ENCODE peak calls at places on chromosomes 13 and 19, in five cellular contexts. H, O, X, Z and B are unnamed samples.

GRCh38 chr13:98232456-98232855 is 55.4 kb upstream of the RNF113B start:
- DNase-seq in H (no peak), O (no peak), X (no peak), Z (no peak), B (no peak)

GRCh38 chr13:32323912-32324311 is 8.6 kb downstream of the BRCA2 start:
- DNase-seq in H (no peak), O (no peak), X (no peak), Z (no peak), B (no peak)

GRCh38 chr13:21075303-21076264 is 14.2 kb upstream of the LATS2 start:
- DNase-seq in H (no peak), O (peak), X (peak), Z (no peak), B (peak)

GRCh38 chr13:47955836-47956235 is 45.2 kb downstream of the SUCLA2 start:
- DNase-seq in H (no peak), O (no peak), X (no peak), Z (no peak), B (no peak)

GRCh38 chr13:95643814-95644598 is 500 bp downstream of the DZIP1 start:
- DNase-seq in H (no peak), O (peak), X (peak), Z (no peak), B (no peak)

GRCh38 chr19:3851254-3852176 is 17.3 kb downstream of the ZFR2 start:
- DNase-seq in H (no peak), O (no peak), X (no peak), Z (no peak), B (no peak)

GRCh38 chr19:18975864-18976263 is 34.8 kb upstream of the HOMER3 start:
- DNase-seq in H (no peak), O (no peak), X (no peak), Z (no peak), B (no peak)

GRCh38 chr19:401836-402535 is 7.0 kb downstream of the C2CD4C start:
- DNase-seq in H (peak), O (no peak), X (no peak), Z (no peak), B (peak)

GRCh38 chr19:15216363-15216762 is 15.6 kb upstream of the NOTCH3 start:
- DNase-seq in H (no peak), O (no peak), X (no peak), Z (no peak), B (no peak)

GRCh38 chr13:100986571-100986970 is 312.0 kb upstream of the TMTC4 start:
- DNase-seq in H (no peak), O (no peak), X (no peak), Z (no peak), B (no peak)

GRCh38 chr13:80082396-80083096 is 258.4 kb downstream of the SPRY2 start:
- DNase-seq in H (no peak), O (no peak), X (no peak), Z (no peak), B (no peak)

GRCh38 chr13:98098511-98098910 is 44.4 kb upstream of the FARP1 start:
- DNase-seq in H (no peak), O (no peak), X (no peak), Z (no peak), B (no peak)

GRCh38 chr13:106121173-106121754 is 414.2 kb downstream of the EFNB2 start:
- DNase-seq in H (no peak), O (no peak), X (no peak), Z (no peak), B (no peak)

GRCh38 chr19:6059996-6060599 is 50.2 kb downstream of the RFX2 start:
- DNase-seq in H (no peak), O (no peak), X (peak), Z (no peak), B (no peak)

GRCh38 chr19:30437869-30438268 is 65.7 kb downstream of the ZNF536 start:
- DNase-seq in H (no peak), O (peak), X (no peak), Z (no peak), B (no peak)

GRCh38 chr13:36848228-36848982 is 29.4 kb downstream of the RFXAP start:
- DNase-seq in H (no peak), O (peak), X (no peak), Z (no peak), B (no peak)

GRCh38 chr13:109836629-109837607 is 50.5 kb upstream of the IRS2 start:
- DNase-seq in H (peak), O (no peak), X (no peak), Z (no peak), B (no peak)

GRCh38 chr19:40411958-40412499 is 1.1 kb downstream of the PRX start:
- DNase-seq in H (no peak), O (peak), X (no peak), Z (no peak), B (no peak)

GRCh38 chr19:4844348-4845179 is 13.1 kb upstream of the TICAM1 start:
- DNase-seq in H (no peak), O (no peak), X (peak), Z (no peak), B (no peak)

GRCh38 chr19:43731346-43731745 is 15.5 kb downstream of the IRGC start:
- DNase-seq in H (no peak), O (no peak), X (no peak), Z (no peak), B (no peak)

GRCh38 chr13:76600086-76600485 is 286.1 kb downstream of the KCTD12 start:
- DNase-seq in H (no peak), O (no peak), X (no peak), Z (no peak), B (no peak)

GRCh38 chr13:113849546-113849945 is 14.3 kb downstream of the GAS6 start:
- DNase-seq in H (no peak), O (no peak), X (no peak), Z (no peak), B (no peak)

GRCh38 chr19:7263521-7263920 is 30.7 kb downstream of the INSR start:
- DNase-seq in H (no peak), O (no peak), X (no peak), Z (no peak), B (no peak)

GRCh38 chr13:112688560-112689497 is 1.0 kb upstream of the ATP11A start:
- DNase-seq in H (peak), O (peak), X (no peak), Z (no peak), B (no peak)

GRCh38 chr13:27536361-27537101 is 83.8 kb downstream of the LNX2 start:
- DNase-seq in H (no peak), O (no peak), X (no peak), Z (no peak), B (no peak)

GRCh38 chr13:101307181-101307701 is 109.1 kb downstream of the NALCN start:
- DNase-seq in H (no peak), O (no peak), X (no peak), Z (no peak), B (peak)

GRCh38 chr13:21076265-21076653 is 14.9 kb upstream of the LATS2 start:
- DNase-seq in H (no peak), O (peak), X (no peak), Z (no peak), B (no peak)

GRCh38 chr19:17332677-17333581 is 1.7 kb downstream of the ANO8 start:
- DNase-seq in H (no peak), O (peak), X (no peak), Z (no peak), B (no peak)

GRCh38 chr13:110503037-110503901 is 58.3 kb downstream of the RAB20 start:
- DNase-seq in H (no peak), O (no peak), X (no peak), Z (no peak), B (no peak)

GRCh38 chr13:92719868-92720267 is 506.7 kb upstream of the GPC6 start:
- DNase-seq in H (no peak), O (peak), X (no peak), Z (no peak), B (no peak)

GRCh38 chr13:77478645-77478997 is 56.9 kb upstream of the SCEL start:
- DNase-seq in H (no peak), O (no peak), X (no peak), Z (no peak), B (no peak)

GRCh38 chr19:7455600-7456296 is 33.1 kb downstream of the PEX11G start:
- DNase-seq in H (no peak), O (no peak), X (no peak), Z (no peak), B (no peak)

GRCh38 chr13:60881507-60881906 is 484.5 kb downstream of the TDRD3 start:
- DNase-seq in H (no peak), O (no peak), X (no peak), Z (no peak), B (no peak)
- H3K4me3 ChIP-seq in H (no peak), O (no peak), X (no peak), Z (no peak), B (no peak)

DNA sequence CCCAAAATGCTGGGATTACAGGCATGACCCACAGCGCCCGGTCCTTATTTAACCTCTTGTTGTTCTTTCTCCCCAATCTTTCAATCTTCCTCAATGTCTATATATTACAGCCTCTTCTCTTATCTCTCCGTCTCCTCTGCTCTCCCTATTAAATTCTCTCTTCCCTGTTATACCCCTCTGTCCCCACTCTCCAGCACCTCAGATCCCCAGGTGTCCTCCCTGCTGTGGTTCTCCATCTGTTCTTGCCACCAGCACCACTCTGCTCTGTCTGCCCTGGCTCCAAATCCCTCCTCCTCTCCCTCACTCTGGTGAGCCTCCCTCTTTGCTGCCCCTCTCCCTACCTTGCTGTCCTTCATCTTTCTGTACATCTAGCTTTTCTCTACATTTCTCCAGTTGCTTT is 1.1 kb downstream of the ZNF600 start:
- DNase-seq in H (no peak), O (no peak), X (no peak), Z (no peak), B (no peak)
- H3K4me3 ChIP-seq in H (no peak), O (peak), X (no peak), Z (peak), B (peak)

DNA sequence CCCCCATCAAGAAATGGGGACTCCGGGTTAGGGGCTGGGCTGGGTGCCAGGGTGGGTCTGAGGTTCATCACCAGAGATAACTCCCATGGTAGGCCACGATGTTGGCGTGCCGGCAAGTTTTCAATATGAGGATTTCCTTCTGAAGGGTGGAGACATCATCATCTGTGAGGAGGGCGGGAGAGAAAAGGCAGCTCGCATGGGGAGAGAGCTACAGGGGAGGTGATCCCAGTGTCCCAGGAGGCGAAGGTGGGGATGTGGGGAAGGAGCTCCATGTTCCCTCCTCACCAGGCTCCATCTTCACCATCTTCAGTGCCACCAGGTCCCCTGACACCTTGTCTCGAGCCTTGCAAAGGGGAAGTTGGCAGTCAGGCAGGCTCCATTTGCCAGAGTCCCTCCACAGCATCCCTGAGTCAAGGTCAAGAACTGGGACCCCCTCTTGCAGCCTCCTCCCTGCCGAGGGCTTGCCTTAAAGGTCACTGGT is 430 bp downstream of the MAP4K1 start:
- DNase-seq in H (no peak), O (no peak), X (no peak), Z (no peak), B (no peak)
- H3K4me3 ChIP-seq in H (no peak), O (no peak), X (no peak), Z (peak), B (no peak)

GRCh38 chr19:2636897-2637683 is 65.4 kb downstream of the GNG7 start:
- DNase-seq in H (peak), O (peak), X (peak), Z (no peak), B (no peak)
- H3K4me3 ChIP-seq in H (no peak), O (no peak), X (no peak), Z (no peak), B (no peak)

GRCh38 chr19:13461536-13461935 is 44.7 kb downstream of the CACNA1A start:
- DNase-seq in H (no peak), O (peak), X (no peak), Z (no peak), B (no peak)

GRCh38 chr19:13460045-13460444 is 46.2 kb downstream of the CACNA1A start:
- DNase-seq in H (no peak), O (peak), X (no peak), Z (no peak), B (no peak)

GRCh38 chr19:13463296-13463695 is 43.0 kb downstream of the CACNA1A start:
- DNase-seq in H (no peak), O (peak), X (no peak), Z (no peak), B (no peak)

DNA sequence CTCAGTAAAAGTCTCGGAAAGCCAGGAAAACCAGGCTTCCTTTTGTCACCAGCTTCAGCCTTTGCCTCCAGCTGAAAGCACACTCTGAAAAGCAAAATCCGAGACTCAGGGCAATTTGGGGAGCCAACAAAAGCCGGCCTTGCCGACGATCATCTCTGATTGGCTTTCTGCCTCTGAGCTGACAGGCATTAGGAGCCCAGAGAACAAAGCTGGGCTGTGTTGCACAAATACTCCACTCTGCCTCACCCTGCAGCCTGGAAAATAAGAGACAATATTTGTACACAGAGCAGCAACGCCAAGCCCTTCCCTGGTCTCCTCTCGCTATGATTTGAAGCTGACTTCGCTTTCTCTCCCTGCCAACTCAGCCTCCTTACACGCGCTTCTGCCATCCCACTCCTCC is 46.9 kb downstream of the CACNA1A start:
- DNase-seq in H (no peak), O (peak), X (no peak), Z (no peak), B (no peak)
- H3K4me3 ChIP-seq in H (no peak), O (no peak), X (no peak), Z (no peak), B (no peak)

DNA sequence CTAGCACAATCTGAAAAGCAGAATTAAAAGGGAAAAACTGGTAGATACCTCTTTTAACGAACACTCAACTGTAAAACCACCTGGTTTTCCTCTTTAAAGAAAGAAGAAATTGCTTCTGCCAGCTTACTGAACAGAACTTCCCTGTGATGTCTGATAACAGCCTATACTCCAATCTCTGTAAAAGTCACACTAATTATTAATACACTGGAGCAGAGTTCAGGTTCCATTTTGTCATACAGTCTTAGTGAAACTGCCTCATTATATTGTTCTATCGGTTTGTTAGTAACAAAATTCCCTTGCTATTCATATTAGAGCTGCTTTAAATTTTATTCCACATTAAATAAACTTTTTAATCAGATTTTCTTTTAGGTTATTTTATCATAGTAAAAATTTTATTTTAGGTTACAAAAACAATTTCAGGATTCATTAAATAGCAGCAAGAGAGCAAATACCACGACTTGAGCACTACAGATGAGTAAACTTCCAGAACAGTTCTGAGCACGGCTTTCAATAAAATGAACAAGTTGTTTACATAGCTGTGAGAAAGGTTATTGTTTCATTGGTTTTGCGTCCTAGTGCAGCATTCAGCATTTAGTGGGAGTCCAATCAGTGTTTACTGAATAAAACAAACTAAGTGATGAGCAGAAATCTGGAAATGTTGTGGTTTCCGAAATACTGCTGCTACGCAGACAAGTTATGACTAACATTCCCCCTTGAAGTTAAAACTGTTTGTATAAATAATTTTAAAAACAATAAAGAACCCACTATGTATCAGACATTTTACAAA is 251.3 kb upstream of the STARD13 start:
- DNase-seq in H (no peak), O (no peak), X (no peak), Z (no peak), B (no peak)
- H3K4me3 ChIP-seq in H (no peak), O (no peak), X (no peak), Z (peak), B (no peak)

DNA sequence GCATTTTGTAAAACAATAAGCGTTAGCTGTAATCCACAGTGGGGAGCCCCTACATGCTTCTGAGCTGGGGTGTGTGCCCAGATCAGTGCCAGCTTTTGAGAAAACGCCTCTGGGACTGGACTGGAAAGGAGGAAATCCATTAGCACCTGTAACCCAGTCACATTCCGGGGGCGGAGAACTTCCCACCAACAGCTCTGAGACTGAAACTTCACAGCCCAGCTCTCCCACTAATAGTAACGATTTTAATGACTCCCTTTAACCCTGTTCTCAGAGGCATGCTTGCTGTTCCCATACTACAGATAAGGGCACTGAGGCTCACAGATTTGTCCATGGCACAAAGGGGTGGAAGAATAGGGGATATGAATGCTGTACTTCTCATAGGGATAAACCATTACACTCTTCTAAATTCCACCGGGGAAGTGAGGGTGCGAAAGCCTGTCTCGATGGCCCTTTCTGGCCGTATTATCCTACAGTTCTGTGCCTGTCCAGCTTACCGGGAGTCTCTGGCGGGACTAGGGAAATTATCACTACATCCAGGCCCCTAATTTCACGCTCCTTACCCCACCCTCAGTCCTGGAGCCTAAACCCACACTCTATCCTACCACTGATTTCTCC is 815 bp downstream of the FBXO46 start:
- DNase-seq in H (no peak), O (peak), X (no peak), Z (no peak), B (no peak)
- H3K4me3 ChIP-seq in H (peak), O (peak), X (peak), Z (peak), B (peak)

GRCh38 chr13:30307966-30308290 is 577 bp upstream of the KATNAL1 start:
- DNase-seq in H (no peak), O (no peak), X (no peak), Z (no peak), B (no peak)

GRCh38 chr13:30307194-30307965 is at the start of gene KATNAL1:
- DNase-seq in H (peak), O (peak), X (peak), Z (peak), B (peak)

GRCh38 chr13:30306762-30307193 is 573 bp downstream of the KATNAL1 start:
- DNase-seq in H (peak), O (peak), X (peak), Z (peak), B (peak)

GRCh38 chr13:30303269-30303668 is 4.1 kb downstream of the KATNAL1 start:
- DNase-seq in H (no peak), O (no peak), X (no peak), Z (no peak), B (no peak)

GRCh38 chr13:30305456-30305855 is 1.9 kb downstream of the KATNAL1 start:
- DNase-seq in H (no peak), O (no peak), X (no peak), Z (no peak), B (no peak)
- H3K4me3 ChIP-seq in H (no peak), O (peak), X (no peak), Z (no peak), B (peak)

GRCh38 chr13:65154661-65155447 is 2075.3 kb downstream of the PCDH9 start:
- DNase-seq in H (no peak), O (no peak), X (no peak), Z (no peak), B (no peak)
- H3K4me3 ChIP-seq in H (no peak), O (no peak), X (no peak), Z (no peak), B (no peak)